ENCODE peak calls at places on chromosomes 11 and 22, in ten cellular contexts. One of them, this sample, is unnamed.

GRCh38 chr11:66316849-66317251 is at the start of gene CD248:
- DNase-seq in astrocyte of the spinal cord: peak; percentile 82
- DNase-seq in AG04450: no peak
- DNase-seq in lower leg skin: no peak
- DNase-seq in tibial artery: peak; percentile 84
- DNase-seq in adrenal gland: peak; percentile 45
- DNase-seq in neural progenitor cell: peak; percentile 68
- DNase-seq in gastrocnemius medialis: no peak
- DNase-seq in uterus: peak; percentile 81
- DNase-seq in NB4: peak; percentile 87
- DNase-seq in this sample: no peak

GRCh38 chr22:44172370-44173108 is 8.2 kb upstream of the PARVG start:
- DNase-seq in astrocyte of the spinal cord: no peak
- DNase-seq in AG04450: no peak
- DNase-seq in lower leg skin: peak; percentile 60
- DNase-seq in tibial artery: peak; percentile 77
- DNase-seq in adrenal gland: peak; percentile 59
- DNase-seq in neural progenitor cell: peak; percentile 48
- DNase-seq in gastrocnemius medialis: peak; percentile 31
- DNase-seq in uterus: no peak
- DNase-seq in NB4: peak; percentile 97
- DNase-seq in this sample: no peak

GRCh38 chr22:43747877-43748276 is 64.2 kb downstream of the EFCAB6 start:
- DNase-seq in astrocyte of the spinal cord: no peak
- DNase-seq in AG04450: no peak
- DNase-seq in lower leg skin: no peak
- DNase-seq in tibial artery: no peak
- DNase-seq in adrenal gland: no peak
- DNase-seq in neural progenitor cell: no peak
- DNase-seq in gastrocnemius medialis: no peak
- DNase-seq in uterus: no peak
- DNase-seq in NB4: no peak
- DNase-seq in this sample: no peak

GRCh38 chr11:4178813-4179662 is 84.4 kb downstream of the RRM1 start:
- DNase-seq in astrocyte of the spinal cord: no peak
- DNase-seq in AG04450: no peak
- DNase-seq in lower leg skin: no peak
- DNase-seq in tibial artery: no peak
- DNase-seq in adrenal gland: no peak
- DNase-seq in neural progenitor cell: no peak
- DNase-seq in gastrocnemius medialis: no peak
- DNase-seq in uterus: no peak
- DNase-seq in NB4: no peak
- DNase-seq in this sample: peak; percentile 60

GRCh38 chr11:102724904-102725515 is at the start of gene MMP8:
- DNase-seq in astrocyte of the spinal cord: peak; percentile 47
- DNase-seq in AG04450: no peak
- DNase-seq in lower leg skin: no peak
- DNase-seq in tibial artery: no peak
- DNase-seq in adrenal gland: no peak
- DNase-seq in neural progenitor cell: no peak
- DNase-seq in gastrocnemius medialis: no peak
- DNase-seq in uterus: no peak
- DNase-seq in NB4: no peak
- DNase-seq in this sample: no peak

GRCh38 chr22:17012267-17012666 is 4.2 kb upstream of the GAB4 start:
- DNase-seq in astrocyte of the spinal cord: no peak
- DNase-seq in AG04450: no peak
- DNase-seq in lower leg skin: no peak
- DNase-seq in tibial artery: no peak
- DNase-seq in adrenal gland: no peak
- DNase-seq in neural progenitor cell: no peak
- DNase-seq in gastrocnemius medialis: no peak
- DNase-seq in uterus: no peak
- DNase-seq in NB4: no peak
- DNase-seq in this sample: no peak

GRCh38 chr11:132439711-132440300 is 1069.4 kb downstream of the NTM start:
- DNase-seq in astrocyte of the spinal cord: peak; percentile 9
- DNase-seq in AG04450: no peak
- DNase-seq in lower leg skin: no peak
- DNase-seq in tibial artery: no peak
- DNase-seq in adrenal gland: no peak
- DNase-seq in neural progenitor cell: no peak
- DNase-seq in gastrocnemius medialis: no peak
- DNase-seq in uterus: no peak
- DNase-seq in NB4: no peak
- DNase-seq in this sample: no peak

GRCh38 chr11:67113231-67113721 is 5.8 kb upstream of the KDM2A start:
- DNase-seq in astrocyte of the spinal cord: no peak
- DNase-seq in AG04450: no peak
- DNase-seq in lower leg skin: no peak
- DNase-seq in tibial artery: no peak
- DNase-seq in adrenal gland: peak; percentile 9
- DNase-seq in neural progenitor cell: no peak
- DNase-seq in gastrocnemius medialis: no peak
- DNase-seq in uterus: no peak
- DNase-seq in NB4: peak; percentile 72
- DNase-seq in this sample: no peak

GRCh38 chr22:30240541-30241417 is 5.8 kb downstream of the LIF start:
- DNase-seq in astrocyte of the spinal cord: no peak
- DNase-seq in AG04450: no peak
- DNase-seq in lower leg skin: no peak
- DNase-seq in tibial artery: no peak
- DNase-seq in adrenal gland: no peak
- DNase-seq in neural progenitor cell: no peak
- DNase-seq in gastrocnemius medialis: no peak
- DNase-seq in uterus: no peak
- DNase-seq in NB4: no peak
- DNase-seq in this sample: no peak

GRCh38 chr11:34425863-34426262 is 12.9 kb upstream of the CAT start:
- DNase-seq in astrocyte of the spinal cord: peak; percentile 42
- DNase-seq in AG04450: no peak
- DNase-seq in lower leg skin: no peak
- DNase-seq in tibial artery: no peak
- DNase-seq in adrenal gland: no peak
- DNase-seq in neural progenitor cell: no peak
- DNase-seq in gastrocnemius medialis: no peak
- DNase-seq in uterus: no peak
- DNase-seq in NB4: peak; percentile 95
- DNase-seq in this sample: no peak

GRCh38 chr11:86192858-86193257 is 51.7 kb upstream of the EED start:
- DNase-seq in astrocyte of the spinal cord: no peak
- DNase-seq in AG04450: no peak
- DNase-seq in lower leg skin: no peak
- DNase-seq in tibial artery: no peak
- DNase-seq in adrenal gland: no peak
- DNase-seq in neural progenitor cell: no peak
- DNase-seq in gastrocnemius medialis: no peak
- DNase-seq in uterus: no peak
- DNase-seq in NB4: no peak
- DNase-seq in this sample: no peak
- H3K4me3 ChIP-seq in astrocyte of the spinal cord: no peak overlapping the region
- H3K4me3 ChIP-seq in AG04450: no peak overlapping the region
- H3K4me3 ChIP-seq in lower leg skin: no peak overlapping the region
- H3K4me3 ChIP-seq in tibial artery: no peak overlapping the region
- H3K4me3 ChIP-seq in adrenal gland: no peak overlapping the region
- H3K4me3 ChIP-seq in neural progenitor cell: no peak overlapping the region
- H3K4me3 ChIP-seq in gastrocnemius medialis: no peak overlapping the region
- H3K4me3 ChIP-seq in uterus: no peak overlapping the region
- H3K4me3 ChIP-seq in NB4: peak overlapping the region; percentile 54
- H3K4me3 ChIP-seq in this sample: peak overlapping the region; percentile 15

GRCh38 chr22:40479887-40480538 is 109.6 kb downstream of the SGSM3 start:
- DNase-seq in astrocyte of the spinal cord: no peak
- DNase-seq in AG04450: no peak
- DNase-seq in lower leg skin: no peak
- DNase-seq in tibial artery: no peak
- DNase-seq in adrenal gland: no peak
- DNase-seq in neural progenitor cell: no peak
- DNase-seq in gastrocnemius medialis: no peak
- DNase-seq in uterus: no peak
- DNase-seq in NB4: peak; percentile 64
- DNase-seq in this sample: no peak

GRCh38 chr22:40478456-40479125 is 108.2 kb downstream of the SGSM3 start:
- DNase-seq in astrocyte of the spinal cord: no peak
- DNase-seq in AG04450: no peak
- DNase-seq in lower leg skin: no peak
- DNase-seq in tibial artery: no peak
- DNase-seq in adrenal gland: no peak
- DNase-seq in neural progenitor cell: no peak
- DNase-seq in gastrocnemius medialis: no peak
- DNase-seq in uterus: no peak
- DNase-seq in NB4: no peak
- DNase-seq in this sample: no peak

GRCh38 chr22:40480996-40481395 is 110.6 kb downstream of the SGSM3 start:
- DNase-seq in astrocyte of the spinal cord: no peak
- DNase-seq in AG04450: no peak
- DNase-seq in lower leg skin: no peak
- DNase-seq in tibial artery: no peak
- DNase-seq in adrenal gland: no peak
- DNase-seq in neural progenitor cell: no peak
- DNase-seq in gastrocnemius medialis: no peak
- DNase-seq in uterus: no peak
- DNase-seq in NB4: no peak
- DNase-seq in this sample: no peak

GRCh38 chr22:40477683-40478348 is 107.4 kb downstream of the SGSM3 start:
- DNase-seq in astrocyte of the spinal cord: no peak
- DNase-seq in AG04450: no peak
- DNase-seq in lower leg skin: no peak
- DNase-seq in tibial artery: no peak
- DNase-seq in adrenal gland: no peak
- DNase-seq in neural progenitor cell: no peak
- DNase-seq in gastrocnemius medialis: no peak
- DNase-seq in uterus: no peak
- DNase-seq in NB4: peak; percentile 33
- DNase-seq in this sample: no peak

DNA sequence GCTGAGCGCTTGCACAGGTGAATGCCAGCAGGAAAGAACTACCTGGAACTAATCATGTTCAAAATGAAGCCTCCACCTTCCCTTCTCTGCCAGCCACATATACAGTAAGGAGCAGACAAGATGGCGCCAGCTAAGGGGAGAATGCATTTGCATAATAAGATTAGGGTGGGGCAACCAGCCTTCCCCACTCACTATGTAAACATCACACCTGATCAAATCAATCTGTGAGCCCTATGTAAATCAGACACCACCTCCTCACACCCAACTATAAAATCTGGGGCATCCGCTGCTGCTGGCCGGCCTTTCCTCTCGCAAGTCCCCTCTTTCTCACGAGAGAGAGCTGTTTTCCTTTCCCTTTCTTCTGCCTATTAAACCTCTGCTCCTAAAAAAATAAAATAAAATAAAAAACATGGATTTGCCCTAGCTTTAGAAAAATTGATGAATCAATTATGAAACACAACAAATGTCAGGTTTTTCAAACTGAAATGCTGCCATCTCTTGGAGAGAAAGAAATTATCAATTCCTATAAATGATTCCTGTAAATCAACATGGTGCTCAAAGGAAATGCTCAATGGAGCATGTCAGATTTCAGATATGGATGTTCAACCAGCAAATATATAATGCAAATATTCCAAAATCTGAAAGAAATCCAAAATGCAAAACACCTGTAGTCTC is 108.9 kb downstream of the SGSM3 start:
- DNase-seq in astrocyte of the spinal cord: no peak
- DNase-seq in AG04450: no peak
- DNase-seq in lower leg skin: no peak
- DNase-seq in tibial artery: no peak
- DNase-seq in adrenal gland: no peak
- DNase-seq in neural progenitor cell: no peak
- DNase-seq in gastrocnemius medialis: no peak
- DNase-seq in uterus: no peak
- DNase-seq in NB4: no peak
- DNase-seq in this sample: no peak
- TF ChIP-seq CTCF in astrocyte of the spinal cord: no peak
- TF ChIP-seq CTCF in AG04450: no peak
- TF ChIP-seq CTCF in lower leg skin: no peak
- TF ChIP-seq CTCF in tibial artery: no peak
- TF ChIP-seq CTCF in adrenal gland: no peak
- TF ChIP-seq CTCF in neural progenitor cell: no peak
- TF ChIP-seq CTCF in gastrocnemius medialis: no peak
- TF ChIP-seq CTCF in uterus: no peak
- TF ChIP-seq CTCF in NB4: no peak
- TF ChIP-seq CTCF in this sample: no peak

GRCh38 chr11:19976281-19976941 is 183.9 kb downstream of the DBX1 start:
- DNase-seq in astrocyte of the spinal cord: no peak
- DNase-seq in AG04450: no peak
- DNase-seq in lower leg skin: no peak
- DNase-seq in tibial artery: no peak
- DNase-seq in adrenal gland: no peak
- DNase-seq in neural progenitor cell: no peak
- DNase-seq in gastrocnemius medialis: no peak
- DNase-seq in uterus: no peak
- DNase-seq in NB4: no peak
- DNase-seq in this sample: no peak
- H3K4me3 ChIP-seq in astrocyte of the spinal cord: no peak overlapping the region
- H3K4me3 ChIP-seq in AG04450: no peak overlapping the region
- H3K4me3 ChIP-seq in lower leg skin: no peak overlapping the region
- H3K4me3 ChIP-seq in tibial artery: no peak overlapping the region
- H3K4me3 ChIP-seq in adrenal gland: no peak overlapping the region
- H3K4me3 ChIP-seq in neural progenitor cell: no peak overlapping the region
- H3K4me3 ChIP-seq in gastrocnemius medialis: no peak overlapping the region
- H3K4me3 ChIP-seq in uterus: no peak overlapping the region
- H3K4me3 ChIP-seq in NB4: no peak overlapping the region
- H3K4me3 ChIP-seq in this sample: no peak overlapping the region

DNA sequence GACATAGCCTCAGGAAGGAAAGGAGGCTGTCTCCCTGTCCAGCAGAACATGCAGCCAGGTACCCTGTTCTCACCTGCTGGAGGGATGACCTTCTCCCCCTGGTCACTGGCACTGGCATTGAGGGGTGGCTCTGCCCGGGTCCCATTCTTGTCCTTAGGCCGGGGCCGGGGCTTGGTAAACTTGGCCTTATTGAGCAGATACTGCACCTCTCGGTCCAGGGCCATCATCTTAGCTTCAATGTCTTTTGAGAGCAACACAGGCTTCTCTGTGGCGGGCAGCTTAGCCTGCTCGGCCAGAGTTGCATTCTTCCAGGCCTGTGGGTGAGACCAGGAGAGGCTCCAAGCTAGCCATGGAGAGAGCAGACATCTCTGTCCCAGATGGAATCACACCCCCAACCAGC is 10.5 kb downstream of the HYOU1 start:
- DNase-seq in astrocyte of the spinal cord: no peak
- DNase-seq in AG04450: no peak
- DNase-seq in lower leg skin: no peak
- DNase-seq in tibial artery: no peak
- DNase-seq in adrenal gland: no peak
- DNase-seq in neural progenitor cell: no peak
- DNase-seq in gastrocnemius medialis: no peak
- DNase-seq in uterus: no peak
- DNase-seq in NB4: no peak
- DNase-seq in this sample: no peak
- TF ChIP-seq CTCF in astrocyte of the spinal cord: no peak
- TF ChIP-seq CTCF in AG04450: no peak
- TF ChIP-seq CTCF in lower leg skin: no peak
- TF ChIP-seq CTCF in tibial artery: no peak
- TF ChIP-seq CTCF in adrenal gland: no peak
- TF ChIP-seq CTCF in neural progenitor cell: no peak
- TF ChIP-seq CTCF in gastrocnemius medialis: no peak
- TF ChIP-seq CTCF in uterus: no peak
- TF ChIP-seq CTCF in NB4: no peak
- TF ChIP-seq CTCF in this sample: no peak